ENCODE peak calls at places on chromosomes 7 and 10, in six cellular contexts. Z is uterus, T is prostate gland, Y is thyroid gland, H is cardiac muscle cell, X is PC-9. A is an unnamed sample.

GRCh38 chr7:1455241-1455939 is 3.9 kb downstream of the MICALL2 start:
- DNase-seq in Z (no peak), T (peak), Y (peak), H (no peak), X (peak), A (peak)

GRCh38 chr7:55127622-55128081 is 108.8 kb downstream of the EGFR start:
- DNase-seq in Z (no peak), T (no peak), Y (peak), H (peak), X (no peak), A (no peak)

GRCh38 chr10:63197304-63198092 is 64.4 kb downstream of the NRBF2 start:
- DNase-seq in Z (no peak), T (no peak), Y (no peak), H (peak), X (no peak), A (no peak)

GRCh38 chr10:79069325-79070090 is 742 bp downstream of the ZMIZ1 start:
- DNase-seq in Z (no peak), T (no peak), Y (peak), H (peak), X (peak), A (peak)

GRCh38 chr10:114304017-114304565 is 65.0 kb downstream of the VWA2 start:
- DNase-seq in Z (peak), T (peak), Y (peak), H (peak), X (peak), A (peak)

GRCh38 chr7:157009170-157009777 is 1.2 kb downstream of the MNX1 start:
- DNase-seq in Z (no peak), T (no peak), Y (no peak), H (no peak), X (no peak), A (no peak)

GRCh38 chr7:43756368-43757072 is 2.0 kb upstream of the BLVRA start:
- DNase-seq in Z (no peak), T (no peak), Y (no peak), H (peak), X (no peak), A (no peak)

GRCh38 chr7:101631224-101631714 is 2.2 kb upstream of the MYL10 start:
- DNase-seq in Z (no peak), T (no peak), Y (peak), H (peak), X (peak), A (peak)

GRCh38 chr7:2004841-2005351 is 227.8 kb downstream of the MAD1L1 start:
- DNase-seq in Z (peak), T (no peak), Y (peak), H (no peak), X (no peak), A (no peak)

GRCh38 chr7:94040254-94040653 is 36.1 kb upstream of the BET1 start:
- DNase-seq in Z (no peak), T (no peak), Y (no peak), H (no peak), X (no peak), A (no peak)

GRCh38 chr10:14185501-14186045 is 145.2 kb downstream of the FRMD4A start:
- DNase-seq in Z (no peak), T (no peak), Y (no peak), H (peak), X (peak), A (peak)

GRCh38 chr10:28873540-28873939 is 196.2 kb downstream of the BAMBI start:
- DNase-seq in Z (no peak), T (no peak), Y (no peak), H (no peak), X (no peak), A (no peak)

GRCh38 chr7:124113040-124113439 is 80.2 kb upstream of the TMEM229A start:
- DNase-seq in Z (no peak), T (no peak), Y (no peak), H (no peak), X (no peak), A (no peak)

GRCh38 chr10:114773197-114773532 is 48.4 kb upstream of the FHIP2A start:
- DNase-seq in Z (no peak), T (no peak), Y (no peak), H (no peak), X (no peak), A (no peak)

GRCh38 chr7:44607141-44608068 is 978 bp downstream of the OGDH start:
- DNase-seq in Z (no peak), T (no peak), Y (no peak), H (no peak), X (no peak), A (peak)

GRCh38 chr10:24703700-24704099 is 20.0 kb downstream of the ARHGAP21 start:
- DNase-seq in Z (peak), T (no peak), Y (no peak), H (peak), X (no peak), A (no peak)

GRCh38 chr10:10661176-10661575 is 356.5 kb upstream of the CELF2 start:
- DNase-seq in Z (no peak), T (no peak), Y (no peak), H (no peak), X (no peak), A (no peak)

GRCh38 chr10:120539076-120539475 is 82.0 kb downstream of the PLPP4 start:
- DNase-seq in Z (no peak), T (no peak), Y (no peak), H (no peak), X (no peak), A (no peak)

GRCh38 chr7:44978511-44979366 is at the start of gene MYO1G:
- DNase-seq in Z (no peak), T (no peak), Y (peak), H (no peak), X (no peak), A (no peak)

GRCh38 chr7:128810997-128811396 is 19.2 kb upstream of the FLNC start:
- DNase-seq in Z (no peak), T (no peak), Y (no peak), H (no peak), X (no peak), A (no peak)

DNA sequence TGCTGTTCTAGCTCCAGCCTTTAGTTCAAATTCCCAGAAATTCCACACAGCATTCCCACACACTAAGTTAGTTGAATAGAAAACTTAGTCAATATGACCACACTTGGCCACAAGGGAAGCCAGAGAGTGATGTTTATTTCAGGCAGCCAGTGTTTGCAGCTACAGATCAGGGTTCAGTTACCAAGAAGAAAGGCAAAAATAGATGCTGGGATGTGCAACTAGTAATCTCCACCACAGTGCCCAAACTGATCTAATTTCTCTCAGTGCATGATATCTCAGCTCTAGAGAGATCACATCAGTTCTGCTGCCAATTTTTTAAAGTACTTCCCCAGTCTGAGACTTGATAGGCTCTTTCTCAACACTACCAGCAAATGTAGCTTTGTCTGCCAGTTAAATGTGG is 17.6 kb downstream of the SLF2 start:
- DNase-seq in Z (no peak), T (no peak), Y (no peak), H (no peak), X (no peak), A (no peak)
- TF ChIP-seq CTCF in Z (no peak), T (no peak), Y (no peak), H (no peak), X (no peak), A (no peak)

GRCh38 chr7:64516451-64516850 is 46.4 kb downstream of the ZNF680 start:
- DNase-seq in Z (no peak), T (no peak), Y (no peak), H (peak), X (no peak), A (no peak)
- H3K27ac ChIP-seq in Z (peak), T (peak), Y (no peak), H (no peak), X (no peak), A (no peak)

DNA sequence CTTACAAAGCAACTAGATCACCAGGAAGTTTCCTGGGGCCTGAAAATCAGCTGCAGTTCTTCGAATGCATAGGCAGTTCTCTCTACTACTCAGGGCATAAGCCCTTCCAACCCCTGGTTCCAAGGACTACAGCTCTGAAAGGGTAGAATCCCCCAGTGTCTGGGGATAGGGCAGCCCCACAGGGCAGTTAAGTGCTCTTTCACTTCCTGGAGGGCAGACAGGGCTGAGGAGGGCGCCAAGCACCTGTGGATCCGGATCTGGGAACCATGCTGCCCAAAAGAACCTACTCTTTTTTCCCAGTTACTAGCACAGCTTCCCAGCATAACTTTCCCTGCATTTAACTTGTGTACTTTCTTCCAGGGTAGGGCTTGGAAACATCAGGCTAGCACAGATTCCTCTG is 41.1 kb downstream of the CXCL12 start:
- DNase-seq in Z (no peak), T (no peak), Y (peak), H (no peak), X (no peak), A (no peak)
- TF ChIP-seq CTCF in Z (no peak), T (no peak), Y (no peak), H (no peak), X (no peak), A (no peak)

GRCh38 chr10:72068126-72068765 is 20.1 kb downstream of the SPOCK2 start:
- DNase-seq in Z (no peak), T (no peak), Y (no peak), H (no peak), X (no peak), A (no peak)
- H3K27ac ChIP-seq in Z (no peak), T (no peak), Y (no peak), H (no peak), X (no peak), A (no peak)

GRCh38 chr7:131488361-131488760 is 68.1 kb downstream of the PODXL start:
- DNase-seq in Z (no peak), T (no peak), Y (no peak), H (no peak), X (no peak), A (no peak)
- TF ChIP-seq CTCF in Z (no peak), T (no peak), Y (no peak), H (peak), X (peak), A (no peak)

GRCh38 chr10:118694848-118695247 is 59.9 kb downstream of the CACUL1 start:
- DNase-seq in Z (no peak), T (no peak), Y (no peak), H (no peak), X (no peak), A (no peak)
- H3K27ac ChIP-seq in Z (no peak), T (no peak), Y (peak), H (peak), X (no peak), A (no peak)

GRCh38 chr10:80160361-80161128 is 28.0 kb downstream of the PLAC9 start:
- DNase-seq in Z (no peak), T (no peak), Y (no peak), H (no peak), X (no peak), A (no peak)

GRCh38 chr10:80158598-80159127 is 26.1 kb downstream of the PLAC9 start:
- DNase-seq in Z (peak), T (peak), Y (peak), H (peak), X (peak), A (peak)

GRCh38 chr10:80159166-80159888 is 26.8 kb downstream of the PLAC9 start:
- DNase-seq in Z (no peak), T (no peak), Y (no peak), H (no peak), X (no peak), A (no peak)

GRCh38 chr10:80163741-80164341 is 31.3 kb downstream of the PLAC9 start:
- DNase-seq in Z (peak), T (no peak), Y (no peak), H (peak), X (peak), A (peak)

DNA sequence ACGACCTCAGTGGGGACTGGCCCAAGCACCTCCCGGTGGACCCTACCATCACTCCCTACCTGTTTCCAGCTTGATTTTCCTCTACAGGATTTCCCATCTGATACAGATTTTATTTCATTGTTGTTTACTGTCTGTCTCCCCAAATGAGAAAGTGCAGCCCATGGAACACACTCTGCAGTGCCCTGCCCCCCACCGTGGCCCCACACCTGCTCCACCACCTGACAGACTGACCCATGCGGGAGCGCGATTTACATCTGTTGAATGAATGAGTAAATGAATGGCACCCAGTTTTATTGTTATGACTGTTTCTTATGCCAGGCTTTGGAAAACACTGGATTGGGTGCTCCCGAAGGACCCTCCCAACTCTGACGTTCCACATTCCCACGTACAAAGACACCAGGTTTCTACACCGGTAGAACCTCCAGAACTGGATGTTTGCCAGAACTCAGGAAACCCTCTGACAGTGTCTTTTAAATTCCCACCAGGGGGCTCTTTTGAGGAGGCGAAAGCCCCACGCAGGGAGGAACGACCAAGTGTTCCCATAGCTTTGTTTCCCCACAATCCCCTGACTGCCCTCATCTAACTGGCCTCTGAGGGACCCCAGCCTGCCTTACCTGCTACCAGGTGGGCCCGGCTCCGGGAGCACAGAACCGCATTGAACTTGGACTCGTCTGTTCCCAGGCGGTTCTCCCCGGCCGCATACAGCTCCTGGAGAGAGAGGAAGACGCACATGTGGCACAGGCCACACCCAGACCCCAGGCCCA is 29.0 kb downstream of the PLAC9 start:
- DNase-seq in Z (no peak), T (no peak), Y (no peak), H (peak), X (no peak), A (no peak)
- TF ChIP-seq CTCF in Z (no peak), T (no peak), Y (no peak), H (peak), X (no peak), A (no peak)

GRCh38 chr10:119517235-119518141 is 25.0 kb downstream of the RGS10 start:
- DNase-seq in Z (no peak), T (no peak), Y (no peak), H (peak), X (no peak), A (no peak)
- H3K27ac ChIP-seq in Z (no peak), T (no peak), Y (no peak), H (no peak), X (peak), A (peak)